ENCODE peak calls at places on chromosomes 16 and 17, in five cellular contexts. One of them, this sample, is unnamed.
A peak's percentile ranks its signal among the peaks of the same experiment; 100 is the strongest.

GRCh38 chr16:83781-84615 is 6.0 kb downstream of the MPG start:
- DNase-seq in cardiac muscle cell: no peak
- DNase-seq in mesothelial cell of epicardium: no peak
- DNase-seq in HFFc6: no peak
- DNase-seq in MM.1S: no peak
- DNase-seq in this sample: peak; percentile 70

GRCh38 chr16:84913315-84913714 is 93.5 kb downstream of the CRISPLD2 start:
- DNase-seq in HFFc6: no peak
- DNase-seq in MM.1S: no peak
- DNase-seq in cardiac muscle cell: no peak
- DNase-seq in mesothelial cell of epicardium: no peak
- DNase-seq in this sample: no peak

GRCh38 chr17:63358111-63358839 is 87.8 kb downstream of the CYB561 start:
- DNase-seq in cardiac muscle cell: no peak
- DNase-seq in HFFc6: peak; percentile 97
- DNase-seq in mesothelial cell of epicardium: no peak
- DNase-seq in MM.1S: no peak
- DNase-seq in this sample: no peak

GRCh38 chr17:1992541-1992940 is 32.6 kb downstream of the RTN4RL1 start:
- DNase-seq in HFFc6: no peak
- DNase-seq in cardiac muscle cell: no peak
- DNase-seq in MM.1S: no peak
- DNase-seq in mesothelial cell of epicardium: no peak
- DNase-seq in this sample: no peak

GRCh38 chr16:62253926-62254325 is 217.7 kb upstream of the CDH8 start:
- DNase-seq in HFFc6: no peak
- DNase-seq in mesothelial cell of epicardium: no peak
- DNase-seq in MM.1S: no peak
- DNase-seq in cardiac muscle cell: no peak
- DNase-seq in this sample: no peak

GRCh38 chr16:9919460-9919859 is 262.8 kb downstream of the GRIN2A start:
- DNase-seq in cardiac muscle cell: no peak
- DNase-seq in MM.1S: no peak
- DNase-seq in mesothelial cell of epicardium: no peak
- DNase-seq in HFFc6: no peak
- DNase-seq in this sample: no peak

GRCh38 chr16:4979164-4979563 is 21.0 kb downstream of the SEC14L5 start:
- DNase-seq in cardiac muscle cell: no peak
- DNase-seq in HFFc6: no peak
- DNase-seq in mesothelial cell of epicardium: no peak
- DNase-seq in MM.1S: no peak
- DNase-seq in this sample: no peak

GRCh38 chr17:37213927-37214326 is 161.9 kb upstream of the C17orf78 start:
- DNase-seq in HFFc6: no peak
- DNase-seq in cardiac muscle cell: no peak
- DNase-seq in MM.1S: no peak
- DNase-seq in mesothelial cell of epicardium: no peak
- DNase-seq in this sample: no peak

GRCh38 chr16:24102120-24102740 is 153.9 kb upstream of the CACNG3 start:
- DNase-seq in mesothelial cell of epicardium: no peak
- DNase-seq in cardiac muscle cell: no peak
- DNase-seq in MM.1S: no peak
- DNase-seq in HFFc6: no peak
- DNase-seq in this sample: no peak

GRCh38 chr17:49069585-49070273 is 62.8 kb upstream of the B4GALNT2 start:
- DNase-seq in mesothelial cell of epicardium: no peak
- DNase-seq in MM.1S: no peak
- DNase-seq in cardiac muscle cell: no peak
- DNase-seq in HFFc6: no peak
- DNase-seq in this sample: no peak

GRCh38 chr17:42403150-42403549 is 14.9 kb upstream of the STAT3 start:
- DNase-seq in HFFc6: no peak
- DNase-seq in cardiac muscle cell: peak; percentile 49
- DNase-seq in MM.1S: no peak
- DNase-seq in mesothelial cell of epicardium: no peak
- DNase-seq in this sample: peak; percentile 85

GRCh38 chr16:66266436-66267286 is 99.8 kb upstream of the CDH5 start:
- DNase-seq in mesothelial cell of epicardium: peak; percentile 72
- DNase-seq in cardiac muscle cell: no peak
- DNase-seq in HFFc6: peak; percentile 63
- DNase-seq in MM.1S: no peak
- DNase-seq in this sample: no peak
- TF ChIP-seq CTCF in mesothelial cell of epicardium: no peak
- TF ChIP-seq CTCF in cardiac muscle cell: peak; percentile 11
- TF ChIP-seq CTCF in HFFc6: no peak
- TF ChIP-seq CTCF in MM.1S: no peak
- TF ChIP-seq CTCF in this sample: no peak

GRCh38 chr16:88925540-88925887 is 51.5 kb downstream of the CBFA2T3 start:
- DNase-seq in HFFc6: no peak
- DNase-seq in cardiac muscle cell: no peak
- DNase-seq in MM.1S: no peak
- DNase-seq in mesothelial cell of epicardium: no peak
- DNase-seq in this sample: no peak

GRCh38 chr16:88923926-88924833 is 52.8 kb downstream of the CBFA2T3 start:
- DNase-seq in MM.1S: no peak
- DNase-seq in cardiac muscle cell: no peak
- DNase-seq in HFFc6: no peak
- DNase-seq in mesothelial cell of epicardium: no peak
- DNase-seq in this sample: no peak

GRCh38 chr16:88923450-88923849 is 53.6 kb downstream of the CBFA2T3 start:
- DNase-seq in cardiac muscle cell: no peak
- DNase-seq in mesothelial cell of epicardium: no peak
- DNase-seq in MM.1S: no peak
- DNase-seq in HFFc6: no peak
- DNase-seq in this sample: no peak

GRCh38 chr16:88926374-88926990 is 50.5 kb downstream of the CBFA2T3 start:
- DNase-seq in mesothelial cell of epicardium: no peak
- DNase-seq in MM.1S: no peak
- DNase-seq in cardiac muscle cell: no peak
- DNase-seq in HFFc6: no peak
- DNase-seq in this sample: no peak

GRCh38 chr16:88924834-88925539 is 52.0 kb downstream of the CBFA2T3 start:
- DNase-seq in HFFc6: peak; percentile 52
- DNase-seq in mesothelial cell of epicardium: no peak
- DNase-seq in cardiac muscle cell: peak; percentile 42
- DNase-seq in MM.1S: no peak
- DNase-seq in this sample: peak; percentile 68
- TF ChIP-seq CTCF in HFFc6: peak; percentile 50
- TF ChIP-seq CTCF in mesothelial cell of epicardium: no peak
- TF ChIP-seq CTCF in cardiac muscle cell: peak; percentile 57
- TF ChIP-seq CTCF in MM.1S: no peak
- TF ChIP-seq CTCF in this sample: peak; percentile 9

DNA sequence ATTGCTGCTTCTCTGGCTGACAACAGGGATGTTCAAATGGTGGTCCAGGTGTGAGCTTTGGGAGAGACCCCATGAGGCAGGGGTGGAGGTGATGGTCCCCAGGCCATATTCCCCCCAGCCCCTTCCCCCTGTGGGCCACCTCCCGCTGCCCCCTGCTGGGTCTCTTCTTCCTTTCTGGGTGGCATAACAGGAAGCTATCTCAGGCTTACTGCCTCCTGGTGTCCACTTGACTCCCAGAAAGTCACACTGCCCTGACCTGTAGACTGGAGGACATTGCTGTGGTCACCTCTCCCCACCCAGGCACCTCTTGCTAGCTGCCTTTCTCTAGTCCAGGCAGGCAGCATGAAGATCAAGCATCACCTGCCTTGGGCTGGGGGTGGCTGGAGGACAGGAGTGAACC is 46.4 kb upstream of the PLCG2 start:
- DNase-seq in HFFc6: no peak
- DNase-seq in cardiac muscle cell: no peak
- DNase-seq in mesothelial cell of epicardium: no peak
- DNase-seq in MM.1S: no peak
- DNase-seq in this sample: no peak
- TF ChIP-seq CTCF in HFFc6: peak; percentile 48
- TF ChIP-seq CTCF in cardiac muscle cell: no peak
- TF ChIP-seq CTCF in mesothelial cell of epicardium: no peak
- TF ChIP-seq CTCF in MM.1S: no peak
- TF ChIP-seq CTCF in this sample: no peak

GRCh38 chr17:652310-652709 is 62.3 kb downstream of the VPS53 start:
- DNase-seq in cardiac muscle cell: no peak
- DNase-seq in mesothelial cell of epicardium: no peak
- DNase-seq in MM.1S: no peak
- DNase-seq in HFFc6: no peak
- DNase-seq in this sample: no peak

GRCh38 chr17:651596-651995 is 63.0 kb downstream of the VPS53 start:
- DNase-seq in HFFc6: no peak
- DNase-seq in mesothelial cell of epicardium: no peak
- DNase-seq in MM.1S: no peak
- DNase-seq in cardiac muscle cell: no peak
- DNase-seq in this sample: no peak

GRCh38 chr17:647340-648197 is 67.1 kb downstream of the VPS53 start:
- DNase-seq in mesothelial cell of epicardium: no peak
- DNase-seq in cardiac muscle cell: no peak
- DNase-seq in HFFc6: no peak
- DNase-seq in MM.1S: no peak
- DNase-seq in this sample: no peak
- TF ChIP-seq CTCF in mesothelial cell of epicardium: no peak
- TF ChIP-seq CTCF in cardiac muscle cell: no peak
- TF ChIP-seq CTCF in HFFc6: no peak
- TF ChIP-seq CTCF in MM.1S: no peak
- TF ChIP-seq CTCF in this sample: no peak

GRCh38 chr17:32763855-32764439 is 113.0 kb downstream of the MYO1D start:
- DNase-seq in cardiac muscle cell: no peak
- DNase-seq in HFFc6: no peak
- DNase-seq in mesothelial cell of epicardium: no peak
- DNase-seq in MM.1S: no peak
- DNase-seq in this sample: no peak

GRCh38 chr17:32771396-32771795 is 105.5 kb downstream of the MYO1D start:
- DNase-seq in cardiac muscle cell: no peak
- DNase-seq in mesothelial cell of epicardium: no peak
- DNase-seq in MM.1S: no peak
- DNase-seq in HFFc6: no peak
- DNase-seq in this sample: no peak

GRCh38 chr17:32772453-32773025 is 104.4 kb downstream of the MYO1D start:
- DNase-seq in cardiac muscle cell: no peak
- DNase-seq in mesothelial cell of epicardium: no peak
- DNase-seq in HFFc6: no peak
- DNase-seq in MM.1S: no peak
- DNase-seq in this sample: peak; percentile 10

GRCh38 chr17:32774286-32775084 is 102.4 kb downstream of the MYO1D start:
- DNase-seq in cardiac muscle cell: no peak
- DNase-seq in mesothelial cell of epicardium: no peak
- DNase-seq in HFFc6: no peak
- DNase-seq in MM.1S: no peak
- DNase-seq in this sample: no peak

GRCh38 chr17:32769846-32770245 is 107.1 kb downstream of the MYO1D start:
- DNase-seq in HFFc6: no peak
- DNase-seq in mesothelial cell of epicardium: no peak
- DNase-seq in MM.1S: no peak
- DNase-seq in cardiac muscle cell: peak; percentile 11
- DNase-seq in this sample: no peak
- TF ChIP-seq CTCF in HFFc6: peak; percentile 14
- TF ChIP-seq CTCF in mesothelial cell of epicardium: no peak
- TF ChIP-seq CTCF in MM.1S: no peak
- TF ChIP-seq CTCF in cardiac muscle cell: no peak
- TF ChIP-seq CTCF in this sample: no peak

DNA sequence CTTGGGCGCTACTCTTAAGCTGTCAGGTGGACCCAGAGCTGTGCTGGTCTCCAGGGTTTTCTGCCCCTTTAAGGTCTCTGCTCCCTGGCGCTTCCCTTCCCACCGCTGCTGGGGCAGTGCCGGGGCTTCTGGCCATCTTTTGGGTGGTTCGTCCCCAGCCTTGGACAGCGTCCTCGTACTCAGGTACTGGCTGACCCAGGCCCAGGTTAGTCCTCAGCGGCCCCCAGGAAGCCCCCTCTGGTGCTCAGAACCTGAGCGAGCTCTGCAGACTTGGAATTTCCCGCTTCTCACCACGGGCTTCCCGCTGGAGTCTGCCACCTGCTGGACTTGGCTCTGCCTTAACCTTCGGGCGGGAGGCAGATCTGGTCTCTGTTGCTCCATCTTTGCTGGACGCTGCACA is 94.1 kb upstream of the ZNF750 start:
- DNase-seq in HFFc6: no peak
- DNase-seq in mesothelial cell of epicardium: no peak
- DNase-seq in MM.1S: no peak
- DNase-seq in cardiac muscle cell: no peak
- DNase-seq in this sample: no peak
- TF ChIP-seq CTCF in HFFc6: no peak
- TF ChIP-seq CTCF in mesothelial cell of epicardium: no peak
- TF ChIP-seq CTCF in MM.1S: no peak
- TF ChIP-seq CTCF in cardiac muscle cell: no peak
- TF ChIP-seq CTCF in this sample: no peak

GRCh38 chr17:81396278-81396721 is 1.0 kb downstream of the BAHCC1 start:
- DNase-seq in HFFc6: no peak
- DNase-seq in cardiac muscle cell: peak; percentile 51
- DNase-seq in mesothelial cell of epicardium: no peak
- DNase-seq in MM.1S: no peak
- DNase-seq in this sample: no peak

GRCh38 chr17:81398855-81399451 is 3.7 kb downstream of the BAHCC1 start:
- DNase-seq in HFFc6: no peak
- DNase-seq in MM.1S: no peak
- DNase-seq in cardiac muscle cell: no peak
- DNase-seq in mesothelial cell of epicardium: no peak
- DNase-seq in this sample: no peak

GRCh38 chr17:81398170-81398854 is 3.1 kb downstream of the BAHCC1 start:
- DNase-seq in MM.1S: no peak
- DNase-seq in cardiac muscle cell: peak; percentile 55
- DNase-seq in HFFc6: no peak
- DNase-seq in mesothelial cell of epicardium: no peak
- DNase-seq in this sample: no peak

GRCh38 chr17:81396722-81397313 is 1.6 kb downstream of the BAHCC1 start:
- DNase-seq in cardiac muscle cell: no peak
- DNase-seq in HFFc6: peak; percentile 34
- DNase-seq in mesothelial cell of epicardium: no peak
- DNase-seq in MM.1S: no peak
- DNase-seq in this sample: peak; percentile 41

GRCh38 chr17:81397314-81398169 is 2.3 kb downstream of the BAHCC1 start:
- DNase-seq in cardiac muscle cell: peak; percentile 73
- DNase-seq in mesothelial cell of epicardium: no peak
- DNase-seq in HFFc6: peak; percentile 52
- DNase-seq in MM.1S: no peak
- DNase-seq in this sample: peak; percentile 39
- TF ChIP-seq CTCF in cardiac muscle cell: peak; percentile 19
- TF ChIP-seq CTCF in mesothelial cell of epicardium: peak; percentile 35
- TF ChIP-seq CTCF in HFFc6: peak; percentile 67
- TF ChIP-seq CTCF in MM.1S: no peak
- TF ChIP-seq CTCF in this sample: peak; percentile 38

GRCh38 chr17:47725446-47726109 is 7.5 kb upstream of the TBX21 start:
- DNase-seq in cardiac muscle cell: no peak
- DNase-seq in HFFc6: no peak
- DNase-seq in MM.1S: no peak
- DNase-seq in mesothelial cell of epicardium: no peak
- DNase-seq in this sample: peak; percentile 39
- TF ChIP-seq CTCF in cardiac muscle cell: no peak
- TF ChIP-seq CTCF in HFFc6: peak; percentile 30
- TF ChIP-seq CTCF in MM.1S: peak; percentile 9
- TF ChIP-seq CTCF in mesothelial cell of epicardium: no peak
- TF ChIP-seq CTCF in this sample: peak; percentile 22

DNA sequence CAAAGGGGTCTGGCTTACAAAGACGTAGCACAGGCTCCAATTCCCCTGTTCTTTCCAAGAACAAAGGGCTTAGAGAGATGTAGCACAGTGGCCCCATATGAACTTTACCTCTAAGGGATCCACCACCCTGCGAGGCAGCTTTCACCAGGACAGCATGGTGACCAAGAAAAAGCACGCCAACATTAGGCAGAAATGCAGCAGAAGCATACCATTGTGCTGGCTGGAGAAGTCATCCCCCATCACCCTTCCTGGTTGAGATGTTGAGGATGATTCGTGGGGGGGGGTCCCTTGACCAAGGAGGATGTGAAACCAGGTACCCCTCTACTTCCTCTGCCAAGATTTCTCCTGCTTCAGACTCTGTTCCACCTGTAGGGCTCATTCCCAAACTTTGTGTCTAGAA is 48.4 kb downstream of the TMEM114 start:
- DNase-seq in HFFc6: no peak
- DNase-seq in cardiac muscle cell: no peak
- DNase-seq in mesothelial cell of epicardium: no peak
- DNase-seq in MM.1S: no peak
- DNase-seq in this sample: no peak
- TF ChIP-seq CTCF in HFFc6: no peak
- TF ChIP-seq CTCF in cardiac muscle cell: no peak
- TF ChIP-seq CTCF in mesothelial cell of epicardium: no peak
- TF ChIP-seq CTCF in MM.1S: no peak
- TF ChIP-seq CTCF in this sample: no peak

This sample was measured in activated CD8-positive, alpha-beta T cell treated with anti-CD3 and anti-CD28 coated beads for 36 hours.